ENCODE peak calls at places on chromosomes 3 and 15, in six cellular contexts. O is HFF-Myc, F is cardiac fibroblast, C is Peyer's patch, W is GM12865, E is LNCaP clone FGC. S is an unnamed sample.

GRCh38 chr3:71681224-71681668 is 44.0 kb downstream of the EIF4E3 start:
- DNase-seq in O (peak; percentile 66), F (peak; percentile 82), C (peak; percentile 62), W (peak; percentile 52), E (no peak), S (peak; percentile 51)

GRCh38 chr3:195356151-195357086 is 85.5 kb upstream of the XXYLT1 start:
- DNase-seq in O (no peak), F (peak; percentile 17), C (no peak), W (no peak), E (no peak), S (no peak)

GRCh38 chr15:31381801-31382692 is 55.4 kb downstream of the KLF13 start:
- DNase-seq in O (no peak), F (no peak), C (peak; percentile 48), W (no peak), E (no peak), S (no peak)

GRCh38 chr15:101188517-101189340 is 63.1 kb downstream of the CHSY1 start:
- DNase-seq in O (no peak), F (peak; percentile 88), C (no peak), W (peak; percentile 51), E (no peak), S (no peak)

GRCh38 chr15:94610069-94610863 is 378.9 kb downstream of the MCTP2 start:
- DNase-seq in O (no peak), F (no peak), C (no peak), W (peak; percentile 30), E (no peak), S (no peak)

GRCh38 chr15:36951747-36952247 is 148.6 kb downstream of the MEIS2 start:
- DNase-seq in O (peak; percentile 14), F (peak; percentile 84), C (no peak), W (no peak), E (no peak), S (peak; percentile 83)

GRCh38 chr15:74417230-74417629 is 16.5 kb downstream of the SEMA7A start:
- DNase-seq in O (peak; percentile 59), F (peak; percentile 54), C (no peak), W (no peak), E (no peak), S (no peak)

GRCh38 chr3:197809356-197810020 is 18.4 kb downstream of the LRCH3 start:
- DNase-seq in O (no peak), F (peak; percentile 75), C (no peak), W (no peak), E (no peak), S (no peak)

GRCh38 chr15:71469393-71469792 is 341.0 kb upstream of the NR2E3 start:
- DNase-seq in O (peak; percentile 92), F (no peak), C (no peak), W (no peak), E (no peak), S (no peak)

GRCh38 chr3:177676947-177677587 is 479.8 kb upstream of the TBL1XR1 start:
- DNase-seq in O (no peak), F (no peak), C (no peak), W (no peak), E (peak; percentile 28), S (no peak)

GRCh38 chr15:22888120-22888859 is 49.8 kb downstream of the NIPA2 start:
- DNase-seq in O (peak; percentile 88), F (peak; percentile 93), C (no peak), W (no peak), E (no peak), S (peak; percentile 60)

GRCh38 chr3:71931930-71932329 is 147.0 kb upstream of the PROK2 start:
- DNase-seq in O (no peak), F (no peak), C (no peak), W (peak; percentile 55), E (no peak), S (no peak)

GRCh38 chr3:136249091-136249490 is 1.0 kb upstream of the PCCB start:
- DNase-seq in O (no peak), F (no peak), C (no peak), W (no peak), E (no peak), S (no peak)

GRCh38 chr3:69406156-69406555 is 20.3 kb upstream of the FRMD4B start:
- DNase-seq in O (no peak), F (peak; percentile 75), C (no peak), W (no peak), E (no peak), S (peak; percentile 20)

GRCh38 chr3:50336452-50337174 is 4.0 kb downstream of the RASSF1 start:
- DNase-seq in O (no peak), F (peak; percentile 39), C (no peak), W (no peak), E (no peak), S (no peak)

GRCh38 chr15:101808201-101808600 is 3.8 kb upstream of the OR4F15 start:
- DNase-seq in O (peak; percentile 50), F (no peak), C (no peak), W (no peak), E (no peak), S (peak; percentile 9)

GRCh38 chr15:87368511-87368910 is 888.0 kb downstream of the NTRK3 start:
- DNase-seq in O (no peak), F (no peak), C (no peak), W (no peak), E (no peak), S (no peak)

GRCh38 chr3:34198309-34198708 is 399.9 kb downstream of the PDCD6IP start:
- DNase-seq in O (no peak), F (no peak), C (no peak), W (peak; percentile 19), E (no peak), S (no peak)

GRCh38 chr3:4906107-4906621 is 73.1 kb upstream of the BHLHE40 start:
- DNase-seq in O (peak; percentile 19), F (peak; percentile 30), C (no peak), W (peak; percentile 16), E (no peak), S (no peak)

GRCh38 chr3:127008236-127008635 is 25.3 kb downstream of the PLXNA1 start:
- DNase-seq in O (no peak), F (no peak), C (no peak), W (no peak), E (no peak), S (no peak)

DNA sequence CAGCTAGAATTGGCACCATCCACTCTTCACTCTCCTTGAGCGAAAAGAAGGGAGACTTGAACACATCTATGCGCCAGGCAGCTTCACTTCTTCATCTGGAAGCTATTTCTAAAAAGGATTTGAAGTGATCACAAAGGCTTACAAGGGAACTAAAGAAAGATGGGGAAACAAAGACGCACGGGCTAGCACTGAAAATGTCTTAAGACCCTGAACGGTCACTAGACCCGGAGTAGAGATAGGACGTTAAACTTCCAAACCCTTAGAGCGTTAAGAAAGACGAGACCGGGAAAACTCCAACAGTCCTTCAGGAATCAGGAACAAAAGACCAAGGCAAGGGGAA is 47.5 kb upstream of the EPHB3 start:
- DNase-seq in O (no peak), F (no peak), C (no peak), W (no peak), E (no peak), S (no peak)
- H3K4me3 ChIP-seq in O (no peak overlapping the region), F (no peak overlapping the region), C (no peak overlapping the region), W (no peak overlapping the region), E (no peak overlapping the region), S (peak overlapping the region; percentile 34)

DNA sequence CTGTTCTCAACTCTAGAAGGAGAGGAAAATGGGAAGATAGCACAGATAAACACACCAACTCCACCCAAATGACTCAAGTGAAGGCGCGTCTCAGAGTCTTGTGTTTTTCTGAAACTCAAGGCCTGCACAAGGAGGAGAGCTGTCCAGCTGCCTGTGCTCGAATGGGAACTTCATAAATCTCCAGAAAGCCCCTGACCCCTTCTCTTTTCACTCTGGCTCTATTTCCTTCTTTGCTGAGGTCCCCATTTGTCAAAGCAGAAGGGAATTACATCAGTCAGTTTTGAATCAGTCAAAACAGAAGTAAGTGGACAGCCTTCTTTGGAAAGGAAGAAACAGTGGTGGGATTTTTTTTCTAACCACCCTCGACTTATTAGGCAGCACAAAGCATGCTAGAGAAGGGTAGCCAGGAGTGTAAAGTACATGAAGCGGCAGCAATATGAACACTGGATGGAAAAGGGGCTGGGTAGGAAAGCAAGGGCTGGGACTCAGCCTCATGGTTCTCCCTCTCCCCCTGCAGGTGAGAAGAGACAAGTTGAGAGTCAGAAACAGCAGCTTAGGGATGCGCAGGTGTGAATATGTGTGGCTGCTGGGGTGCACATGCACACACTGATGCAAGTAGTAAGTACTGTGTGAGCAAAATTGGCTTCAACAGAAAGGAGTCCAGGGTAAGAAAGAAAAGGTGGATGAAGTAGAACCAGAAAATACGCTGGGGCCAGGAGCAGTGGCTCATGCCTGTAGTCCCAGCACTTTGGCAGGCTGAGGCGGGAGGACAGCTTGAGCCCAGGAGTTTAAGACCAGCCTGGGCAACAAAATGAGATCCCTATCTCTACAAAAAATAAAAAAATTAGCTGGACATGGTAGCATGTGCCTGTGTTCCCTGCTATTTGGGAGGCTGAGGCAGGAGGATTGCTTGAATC is 36.6 kb upstream of the MAGEF1 start:
- DNase-seq in O (no peak), F (peak; percentile 48), C (no peak), W (peak; percentile 61), E (peak; percentile 17), S (no peak)
- TF ChIP-seq CTCF in O (peak; percentile 35), F (peak; percentile 27), C (no peak), W (peak; percentile 37), E (peak; percentile 75), S (peak; percentile 57)

GRCh38 chr3:27877122-27878011 is 155.2 kb upstream of the EOMES start:
- DNase-seq in O (no peak), F (no peak), C (no peak), W (no peak), E (no peak), S (no peak)
- H3K4me3 ChIP-seq in O (no peak overlapping the region), F (no peak overlapping the region), C (no peak overlapping the region), W (no peak overlapping the region), E (no peak overlapping the region), S (no peak overlapping the region)

DNA sequence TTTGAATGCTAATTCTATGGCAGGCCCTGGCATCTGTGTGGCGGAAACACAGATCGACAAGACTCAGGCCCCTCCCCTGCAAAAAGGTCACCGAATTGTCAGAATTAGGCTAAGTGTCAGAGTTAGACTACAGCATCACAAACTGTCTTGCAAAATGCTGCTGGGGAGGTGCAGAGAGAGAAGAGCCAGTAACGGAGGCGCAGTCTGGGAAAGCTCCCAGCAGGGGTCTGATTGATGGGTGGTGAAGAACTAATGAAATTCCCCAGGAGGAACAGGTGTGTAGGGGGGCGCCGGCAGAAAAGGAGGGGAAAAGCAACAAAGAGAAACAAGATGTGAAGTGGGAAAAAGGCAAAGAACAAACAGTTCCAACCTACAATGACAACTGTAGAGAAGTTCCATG is 72.7 kb upstream of the TAMM41 start:
- DNase-seq in O (no peak), F (no peak), C (no peak), W (no peak), E (no peak), S (no peak)
- TF ChIP-seq CTCF in O (no peak), F (no peak), C (no peak), W (no peak), E (no peak), S (no peak)

S was measured in astrocyte of the cerebellum.